ENCODE peak calls at places on chromosomes 1 and 21, in four cellular contexts. Y, G, P and Q are unnamed samples.

GRCh38 chr1:5769760-5770159 is 222.5 kb downstream of the NPHP4 start:
- DNase-seq in Y (no peak), P (no peak), G (no peak), Q (no peak)

GRCh38 chr1:230572121-230573083 is 69.9 kb upstream of the COG2 start:
- DNase-seq in G (no peak), Y (no peak), P (no peak), Q (no peak)

GRCh38 chr1:160090760-160091159 is 7.7 kb downstream of the IGSF8 start:
- DNase-seq in Y (no peak), G (no peak), P (no peak), Q (no peak)

GRCh38 chr21:15557925-15558324 is 171.9 kb upstream of the USP25 start:
- DNase-seq in G (no peak), P (no peak), Y (no peak), Q (no peak)

GRCh38 chr1:62951441-62951840 is 167.5 kb downstream of the ATG4C start:
- DNase-seq in G (no peak), Y (no peak), P (no peak), Q (no peak)

GRCh38 chr1:41368384-41368783 is 7.2 kb downstream of the FOXO6 start:
- DNase-seq in G (no peak), P (no peak), Y (no peak), Q (no peak)

GRCh38 chr1:20551945-20552727 is at the start of gene FAM43B:
- DNase-seq in Y (peak; percentile 49), G (no peak), P (no peak), Q (peak; percentile 77)

GRCh38 chr21:25949701-25950100 is 214.9 kb downstream of the GABPA start:
- DNase-seq in G (no peak), P (no peak), Y (no peak), Q (no peak)

GRCh38 chr21:32611471-32611997 is 643 bp downstream of the CFAP298 start:
- DNase-seq in P (no peak), Y (no peak), G (no peak), Q (peak; percentile 7)

GRCh38 chr1:150537732-150538684 is 11.2 kb upstream of the ADAMTSL4 start:
- DNase-seq in G (no peak), Y (no peak), P (no peak), Q (no peak)

GRCh38 chr1:172533511-172534116 is 664 bp downstream of the SUCO start:
- DNase-seq in P (no peak), G (no peak), Y (no peak), Q (peak; percentile 22)

GRCh38 chr1:187010571-187011309 is 182.0 kb downstream of the PLA2G4A start:
- DNase-seq in G (no peak), Y (no peak), P (no peak), Q (no peak)

GRCh38 chr1:245485996-245486395 is 331.2 kb downstream of the KIF26B start:
- DNase-seq in P (no peak), Y (no peak), G (no peak), Q (no peak)

GRCh38 chr21:25925936-25926335 is 191.2 kb downstream of the GABPA start:
- DNase-seq in G (no peak), P (no peak), Y (no peak), Q (no peak)

GRCh38 chr1:47192458-47193384 is 2.9 kb upstream of the PDZK1IP1 start:
- DNase-seq in P (peak; percentile 89), Y (peak; percentile 61), G (peak; percentile 42), Q (peak; percentile 64)

GRCh38 chr21:33031152-33031551 is 5.4 kb downstream of the OLIG2 start:
- DNase-seq in P (no peak), Y (no peak), G (no peak), Q (no peak)

GRCh38 chr21:14862794-14863720 is 201.7 kb downstream of the NRIP1 start:
- DNase-seq in G (no peak), Y (no peak), P (no peak), Q (no peak)

GRCh38 chr1:238962941-238963340 is 423.4 kb upstream of the CHRM3 start:
- DNase-seq in P (no peak), Y (no peak), G (no peak), Q (no peak)

GRCh38 chr1:226349801-226350503 is 41.0 kb upstream of the LIN9 start:
- DNase-seq in G (no peak), Y (no peak), P (no peak), Q (no peak)

GRCh38 chr1:114427612-114428011 is 83.4 kb downstream of the TRIM33 start:
- DNase-seq in Y (no peak), G (no peak), P (no peak), Q (no peak)